ENCODE peak calls at places on chromosomes 12 and 14, in eight cellular contexts. N is osteocyte, T is left ventricle myocardium inferior, O is K562, L is chondrocyte, M is breast epithelium, D is H9, A is fibroblast of lung. Q is an unnamed sample.

GRCh38 chr14:92613008-92613658 is 99.6 kb downstream of the RIN3 start:
- DNase-seq in N (no peak), T (peak; percentile 33), O (peak; percentile 54), L (no peak), M (no peak), D (peak; percentile 83), A (peak; percentile 34), Q (no peak)

GRCh38 chr14:36583242-36584166 is 1.1 kb upstream of the NKX2-8 start:
- DNase-seq in N (no peak), T (no peak), O (no peak), L (no peak), M (no peak), D (peak; percentile 38), A (no peak), Q (no peak)

GRCh38 chr14:75223664-75224154 is 47.3 kb upstream of the TMED10 start:
- DNase-seq in N (no peak), T (peak; percentile 30), O (no peak), L (no peak), M (no peak), D (peak; percentile 52), A (peak; percentile 36), Q (no peak)

GRCh38 chr12:87853448-87854003 is 175.7 kb downstream of the C12orf50 start:
- DNase-seq in N (no peak), T (no peak), O (no peak), L (no peak), M (no peak), D (peak; percentile 38), A (no peak), Q (no peak)

GRCh38 chr12:92866418-92866817 is 62.7 kb downstream of the EEA1 start:
- DNase-seq in N (no peak), T (no peak), O (no peak), L (no peak), M (no peak), D (no peak), A (no peak), Q (no peak)

GRCh38 chr14:73739899-73740685 is 25.9 kb upstream of the PNMA1 start:
- DNase-seq in N (no peak), T (no peak), O (no peak), L (no peak), M (no peak), D (peak; percentile 16), A (no peak), Q (no peak)

GRCh38 chr12:104219908-104220404 is 4.4 kb downstream of the TXNRD1 start:
- DNase-seq in N (no peak), T (no peak), O (peak; percentile 25), L (no peak), M (no peak), D (no peak), A (peak; percentile 79), Q (no peak)

GRCh38 chr12:121514184-121514742 is 66.6 kb downstream of the KDM2B start:
- DNase-seq in N (no peak), T (no peak), O (no peak), L (no peak), M (no peak), D (no peak), A (no peak), Q (no peak)

GRCh38 chr12:47121146-47121545 is 41.4 kb upstream of the AMIGO2 start:
- DNase-seq in N (no peak), T (no peak), O (no peak), L (no peak), M (no peak), D (no peak), A (peak; percentile 70), Q (no peak)

GRCh38 chr14:44612002-44612401 is 104.9 kb upstream of the FSCB start:
- DNase-seq in N (no peak), T (no peak), O (no peak), L (no peak), M (no peak), D (no peak), A (no peak), Q (no peak)

GRCh38 chr14:66281036-66281776 is 205.0 kb upstream of the CCDC196 start:
- DNase-seq in N (no peak), T (peak; percentile 25), O (no peak), L (no peak), M (no peak), D (no peak), A (no peak), Q (no peak)

GRCh38 chr12:87779016-87779415 is 250.2 kb downstream of the C12orf50 start:
- DNase-seq in N (no peak), T (no peak), O (no peak), L (no peak), M (no peak), D (no peak), A (peak; percentile 69), Q (no peak)

GRCh38 chr14:103731916-103732867 is 16.6 kb downstream of the ZFYVE21 start:
- DNase-seq in N (no peak), T (no peak), O (no peak), L (peak; percentile 88), M (no peak), D (no peak), A (no peak), Q (peak; percentile 62)

GRCh38 chr12:45379261-45379660 is 163.4 kb downstream of the ANO6 start:
- DNase-seq in N (no peak), T (no peak), O (no peak), L (no peak), M (no peak), D (no peak), A (peak; percentile 17), Q (no peak)

GRCh38 chr14:52741865-52742264 is 11.9 kb downstream of the STYX start:
- DNase-seq in N (no peak), T (no peak), O (no peak), L (no peak), M (no peak), D (no peak), A (no peak), Q (no peak)
- TF ChIP-seq CTCF in N (no peak), T (no peak), O (no peak), L (no peak), M (no peak), D (no peak), A (no peak), Q (no peak)

GRCh38 chr12:10366875-10367274 is 23.0 kb downstream of the KLRK1 start:
- DNase-seq in N (no peak), T (no peak), O (no peak), L (no peak), M (no peak), D (no peak), A (no peak), Q (no peak)
- TF ChIP-seq CTCF in N (peak; percentile 69), T (no peak), O (no peak), L (peak; percentile 81), M (peak; percentile 16), D (peak; percentile 48), A (peak; percentile 46), Q (no peak)

GRCh38 chr14:93956514-93957332 is 19.6 kb downstream of the ASB2 start:
- DNase-seq in N (no peak), T (no peak), O (no peak), L (no peak), M (no peak), D (no peak), A (no peak), Q (no peak)

GRCh38 chr14:93954516-93954830 is 21.9 kb downstream of the ASB2 start:
- DNase-seq in N (no peak), T (no peak), O (no peak), L (no peak), M (no peak), D (no peak), A (no peak), Q (no peak)

GRCh38 chr14:93957333-93957710 is 19.0 kb downstream of the ASB2 start:
- DNase-seq in N (no peak), T (no peak), O (no peak), L (no peak), M (no peak), D (no peak), A (no peak), Q (no peak)

GRCh38 chr14:93954900-93955891 is 21.2 kb downstream of the ASB2 start:
- DNase-seq in N (no peak), T (no peak), O (no peak), L (no peak), M (no peak), D (no peak), A (no peak), Q (no peak)

DNA sequence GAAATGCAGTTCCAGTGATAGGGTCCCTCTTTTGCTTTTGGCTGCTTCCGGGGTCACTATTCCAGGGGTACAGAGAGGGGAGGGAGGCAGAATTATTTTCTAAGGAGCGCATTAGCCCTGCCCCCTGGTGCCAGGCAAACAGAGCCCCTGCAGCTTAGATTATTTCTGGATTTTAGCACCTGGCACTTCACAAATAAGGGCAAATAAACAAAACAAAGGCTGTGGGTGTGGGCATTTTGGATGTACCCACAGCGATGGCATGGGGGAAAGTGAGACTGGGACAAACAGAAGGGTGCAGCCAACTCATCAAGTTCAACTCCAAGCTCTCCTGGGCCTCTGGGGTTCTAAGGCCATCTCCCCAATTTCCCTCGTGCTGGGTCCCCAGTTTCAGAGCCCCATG is 20.3 kb downstream of the ASB2 start:
- DNase-seq in N (no peak), T (no peak), O (no peak), L (no peak), M (no peak), D (no peak), A (no peak), Q (no peak)
- TF ChIP-seq CTCF in N (no peak), T (no peak), O (no peak), L (no peak), M (no peak), D (no peak), A (no peak), Q (no peak)

GRCh38 chr14:34439090-34439489 is 22.9 kb downstream of the SPTSSA start:
- DNase-seq in N (no peak), T (no peak), O (no peak), L (no peak), M (no peak), D (peak; percentile 47), A (no peak), Q (no peak)
- TF ChIP-seq CTCF in N (no peak), T (no peak), O (no peak), L (no peak), M (no peak), D (peak; percentile 66), A (no peak), Q (no peak)

DNA sequence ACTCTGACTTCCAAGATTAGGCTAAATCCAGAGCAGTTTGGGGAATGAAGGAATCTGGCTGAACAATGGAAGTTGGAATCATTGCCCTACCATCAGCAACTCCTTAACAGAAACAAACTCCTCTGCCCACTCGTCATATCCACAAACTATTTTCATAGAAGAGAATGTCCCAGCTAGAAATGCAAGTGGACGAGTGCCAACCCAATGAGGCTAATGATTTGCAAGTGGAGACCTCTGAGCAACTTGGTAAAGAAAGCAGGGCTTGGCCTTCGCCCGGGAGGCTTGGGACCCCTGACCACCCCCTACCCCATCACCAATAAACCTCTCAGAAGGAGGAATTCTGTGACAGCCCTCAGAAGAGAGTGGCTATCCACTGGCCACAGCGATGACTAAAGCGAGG is 40.0 kb upstream of the DDX11 start:
- DNase-seq in N (no peak), T (no peak), O (no peak), L (no peak), M (no peak), D (no peak), A (peak; percentile 22), Q (no peak)
- TF ChIP-seq CTCF in N (no peak), T (no peak), O (no peak), L (no peak), M (no peak), D (no peak), A (no peak), Q (no peak)

Q was measured in type B pancreatic cell.